ENCODE peak calls at places on chromosomes 3 and 15, in seven cellular contexts. One of them, this sample, is unnamed.

GRCh38 chr3:94303897-94304296 is 241.0 kb downstream of the NSUN3 start:
- DNase-seq in left ventricle myocardium inferior: peak; percentile 20
- DNase-seq in stimulated activated naive CD8-positive, alpha-beta T cell treated with anti-CD3 and anti-CD28 coated beads, Interleukin-15, amount 100 ng/mL, for 72 hours: no peak
- DNase-seq in stimulated activated CD8-positive, alpha-beta memory T cell treated with anti-CD3 and anti-CD28 coated beads, Interleukin-15, amount 100 ng/mL, for 24 hours: no peak
- DNase-seq in pancreas: no peak
- DNase-seq in NCI-H1105 treated with DMSO at 0.1 percent for 48 hours: no peak
- DNase-seq in trophoblast cell: no peak
- DNase-seq in this sample: no peak

GRCh38 chr15:39830166-39830565 is 47.5 kb upstream of the FSIP1 start:
- DNase-seq in stimulated activated naive CD8-positive, alpha-beta T cell treated with anti-CD3 and anti-CD28 coated beads, Interleukin-15, amount 100 ng/mL, for 72 hours: no peak
- DNase-seq in stimulated activated CD8-positive, alpha-beta memory T cell treated with anti-CD3 and anti-CD28 coated beads, Interleukin-15, amount 100 ng/mL, for 24 hours: no peak
- DNase-seq in NCI-H1105 treated with DMSO at 0.1 percent for 48 hours: no peak
- DNase-seq in pancreas: no peak
- DNase-seq in left ventricle myocardium inferior: no peak
- DNase-seq in trophoblast cell: no peak
- DNase-seq in this sample: no peak

GRCh38 chr3:181913254-181913653 is 201.5 kb downstream of the SOX2 start:
- DNase-seq in stimulated activated naive CD8-positive, alpha-beta T cell treated with anti-CD3 and anti-CD28 coated beads, Interleukin-15, amount 100 ng/mL, for 72 hours: no peak
- DNase-seq in NCI-H1105 treated with DMSO at 0.1 percent for 48 hours: peak; percentile 39
- DNase-seq in pancreas: no peak
- DNase-seq in trophoblast cell: no peak
- DNase-seq in left ventricle myocardium inferior: no peak
- DNase-seq in stimulated activated CD8-positive, alpha-beta memory T cell treated with anti-CD3 and anti-CD28 coated beads, Interleukin-15, amount 100 ng/mL, for 24 hours: no peak
- DNase-seq in this sample: no peak

GRCh38 chr3:172125963-172126403 is 86.6 kb downstream of the FNDC3B start:
- DNase-seq in left ventricle myocardium inferior: peak; percentile 68
- DNase-seq in NCI-H1105 treated with DMSO at 0.1 percent for 48 hours: no peak
- DNase-seq in pancreas: no peak
- DNase-seq in trophoblast cell: peak; percentile 65
- DNase-seq in stimulated activated naive CD8-positive, alpha-beta T cell treated with anti-CD3 and anti-CD28 coated beads, Interleukin-15, amount 100 ng/mL, for 72 hours: no peak
- DNase-seq in stimulated activated CD8-positive, alpha-beta memory T cell treated with anti-CD3 and anti-CD28 coated beads, Interleukin-15, amount 100 ng/mL, for 24 hours: no peak
- DNase-seq in this sample: no peak

GRCh38 chr3:193305356-193305755 is 64.3 kb downstream of the PLAAT1 start:
- DNase-seq in NCI-H1105 treated with DMSO at 0.1 percent for 48 hours: no peak
- DNase-seq in trophoblast cell: peak; percentile 65
- DNase-seq in stimulated activated CD8-positive, alpha-beta memory T cell treated with anti-CD3 and anti-CD28 coated beads, Interleukin-15, amount 100 ng/mL, for 24 hours: no peak
- DNase-seq in stimulated activated naive CD8-positive, alpha-beta T cell treated with anti-CD3 and anti-CD28 coated beads, Interleukin-15, amount 100 ng/mL, for 72 hours: no peak
- DNase-seq in left ventricle myocardium inferior: no peak
- DNase-seq in pancreas: no peak
- DNase-seq in this sample: no peak

GRCh38 chr3:8658326-8659212 is 14.0 kb upstream of the SSUH2 start:
- DNase-seq in trophoblast cell: no peak
- DNase-seq in NCI-H1105 treated with DMSO at 0.1 percent for 48 hours: peak; percentile 68
- DNase-seq in stimulated activated naive CD8-positive, alpha-beta T cell treated with anti-CD3 and anti-CD28 coated beads, Interleukin-15, amount 100 ng/mL, for 72 hours: no peak
- DNase-seq in pancreas: peak; percentile 79
- DNase-seq in left ventricle myocardium inferior: peak; percentile 85
- DNase-seq in stimulated activated CD8-positive, alpha-beta memory T cell treated with anti-CD3 and anti-CD28 coated beads, Interleukin-15, amount 100 ng/mL, for 24 hours: no peak
- DNase-seq in this sample: no peak

GRCh38 chr3:13002398-13003124 is 70.7 kb downstream of the IQSEC1 start:
- DNase-seq in NCI-H1105 treated with DMSO at 0.1 percent for 48 hours: no peak
- DNase-seq in trophoblast cell: no peak
- DNase-seq in pancreas: no peak
- DNase-seq in stimulated activated CD8-positive, alpha-beta memory T cell treated with anti-CD3 and anti-CD28 coated beads, Interleukin-15, amount 100 ng/mL, for 24 hours: no peak
- DNase-seq in left ventricle myocardium inferior: no peak
- DNase-seq in stimulated activated naive CD8-positive, alpha-beta T cell treated with anti-CD3 and anti-CD28 coated beads, Interleukin-15, amount 100 ng/mL, for 72 hours: no peak
- DNase-seq in this sample: no peak

GRCh38 chr3:49476563-49476962 is 6.5 kb downstream of the DAG1 start:
- DNase-seq in NCI-H1105 treated with DMSO at 0.1 percent for 48 hours: no peak
- DNase-seq in pancreas: no peak
- DNase-seq in trophoblast cell: no peak
- DNase-seq in stimulated activated naive CD8-positive, alpha-beta T cell treated with anti-CD3 and anti-CD28 coated beads, Interleukin-15, amount 100 ng/mL, for 72 hours: peak; percentile 33
- DNase-seq in stimulated activated CD8-positive, alpha-beta memory T cell treated with anti-CD3 and anti-CD28 coated beads, Interleukin-15, amount 100 ng/mL, for 24 hours: no peak
- DNase-seq in left ventricle myocardium inferior: no peak
- DNase-seq in this sample: no peak

GRCh38 chr15:80462836-80463512 is 58.8 kb downstream of the ARNT2 start:
- DNase-seq in NCI-H1105 treated with DMSO at 0.1 percent for 48 hours: no peak
- DNase-seq in pancreas: no peak
- DNase-seq in stimulated activated naive CD8-positive, alpha-beta T cell treated with anti-CD3 and anti-CD28 coated beads, Interleukin-15, amount 100 ng/mL, for 72 hours: no peak
- DNase-seq in left ventricle myocardium inferior: no peak
- DNase-seq in stimulated activated CD8-positive, alpha-beta memory T cell treated with anti-CD3 and anti-CD28 coated beads, Interleukin-15, amount 100 ng/mL, for 24 hours: no peak
- DNase-seq in trophoblast cell: peak; percentile 88
- DNase-seq in this sample: no peak

GRCh38 chr15:94040523-94041248 is 190.7 kb upstream of the MCTP2 start:
- DNase-seq in pancreas: no peak
- DNase-seq in trophoblast cell: no peak
- DNase-seq in stimulated activated naive CD8-positive, alpha-beta T cell treated with anti-CD3 and anti-CD28 coated beads, Interleukin-15, amount 100 ng/mL, for 72 hours: no peak
- DNase-seq in stimulated activated CD8-positive, alpha-beta memory T cell treated with anti-CD3 and anti-CD28 coated beads, Interleukin-15, amount 100 ng/mL, for 24 hours: no peak
- DNase-seq in left ventricle myocardium inferior: no peak
- DNase-seq in NCI-H1105 treated with DMSO at 0.1 percent for 48 hours: no peak
- DNase-seq in this sample: no peak

GRCh38 chr3:52063026-52063723 is 6.8 kb upstream of the DUSP7 start:
- DNase-seq in trophoblast cell: no peak
- DNase-seq in stimulated activated CD8-positive, alpha-beta memory T cell treated with anti-CD3 and anti-CD28 coated beads, Interleukin-15, amount 100 ng/mL, for 24 hours: no peak
- DNase-seq in stimulated activated naive CD8-positive, alpha-beta T cell treated with anti-CD3 and anti-CD28 coated beads, Interleukin-15, amount 100 ng/mL, for 72 hours: no peak
- DNase-seq in pancreas: no peak
- DNase-seq in left ventricle myocardium inferior: no peak
- DNase-seq in NCI-H1105 treated with DMSO at 0.1 percent for 48 hours: no peak
- DNase-seq in this sample: no peak

GRCh38 chr3:42061042-42061710 is 30.0 kb upstream of the TRAK1 start:
- DNase-seq in stimulated activated CD8-positive, alpha-beta memory T cell treated with anti-CD3 and anti-CD28 coated beads, Interleukin-15, amount 100 ng/mL, for 24 hours: no peak
- DNase-seq in stimulated activated naive CD8-positive, alpha-beta T cell treated with anti-CD3 and anti-CD28 coated beads, Interleukin-15, amount 100 ng/mL, for 72 hours: no peak
- DNase-seq in pancreas: no peak
- DNase-seq in trophoblast cell: no peak
- DNase-seq in NCI-H1105 treated with DMSO at 0.1 percent for 48 hours: no peak
- DNase-seq in left ventricle myocardium inferior: peak; percentile 49
- DNase-seq in this sample: no peak

GRCh38 chr3:123349566-123350450 is 99.1 kb downstream of the ADCY5 start:
- DNase-seq in stimulated activated naive CD8-positive, alpha-beta T cell treated with anti-CD3 and anti-CD28 coated beads, Interleukin-15, amount 100 ng/mL, for 72 hours: no peak
- DNase-seq in stimulated activated CD8-positive, alpha-beta memory T cell treated with anti-CD3 and anti-CD28 coated beads, Interleukin-15, amount 100 ng/mL, for 24 hours: no peak
- DNase-seq in trophoblast cell: no peak
- DNase-seq in left ventricle myocardium inferior: no peak
- DNase-seq in pancreas: no peak
- DNase-seq in NCI-H1105 treated with DMSO at 0.1 percent for 48 hours: no peak
- DNase-seq in this sample: no peak

GRCh38 chr3:10322355-10322715 is 1.4 kb upstream of the SEC13 start:
- DNase-seq in stimulated activated CD8-positive, alpha-beta memory T cell treated with anti-CD3 and anti-CD28 coated beads, Interleukin-15, amount 100 ng/mL, for 24 hours: no peak
- DNase-seq in left ventricle myocardium inferior: no peak
- DNase-seq in stimulated activated naive CD8-positive, alpha-beta T cell treated with anti-CD3 and anti-CD28 coated beads, Interleukin-15, amount 100 ng/mL, for 72 hours: no peak
- DNase-seq in pancreas: no peak
- DNase-seq in NCI-H1105 treated with DMSO at 0.1 percent for 48 hours: peak; percentile 0
- DNase-seq in trophoblast cell: peak; percentile 5
- DNase-seq in this sample: no peak

GRCh38 chr3:172347895-172348680 is 100.2 kb downstream of the GHSR start:
- DNase-seq in trophoblast cell: no peak
- DNase-seq in left ventricle myocardium inferior: no peak
- DNase-seq in NCI-H1105 treated with DMSO at 0.1 percent for 48 hours: peak; percentile 42
- DNase-seq in stimulated activated CD8-positive, alpha-beta memory T cell treated with anti-CD3 and anti-CD28 coated beads, Interleukin-15, amount 100 ng/mL, for 24 hours: no peak
- DNase-seq in stimulated activated naive CD8-positive, alpha-beta T cell treated with anti-CD3 and anti-CD28 coated beads, Interleukin-15, amount 100 ng/mL, for 72 hours: no peak
- DNase-seq in pancreas: no peak
- DNase-seq in this sample: no peak

GRCh38 chr15:100785181-100786138 is 94.2 kb upstream of the ALDH1A3 start:
- DNase-seq in left ventricle myocardium inferior: no peak
- DNase-seq in stimulated activated naive CD8-positive, alpha-beta T cell treated with anti-CD3 and anti-CD28 coated beads, Interleukin-15, amount 100 ng/mL, for 72 hours: no peak
- DNase-seq in trophoblast cell: no peak
- DNase-seq in NCI-H1105 treated with DMSO at 0.1 percent for 48 hours: no peak
- DNase-seq in pancreas: no peak
- DNase-seq in stimulated activated CD8-positive, alpha-beta memory T cell treated with anti-CD3 and anti-CD28 coated beads, Interleukin-15, amount 100 ng/mL, for 24 hours: no peak
- DNase-seq in this sample: no peak

GRCh38 chr15:57205999-57206398 is 170.3 kb upstream of the CGNL1 start:
- DNase-seq in stimulated activated naive CD8-positive, alpha-beta T cell treated with anti-CD3 and anti-CD28 coated beads, Interleukin-15, amount 100 ng/mL, for 72 hours: no peak
- DNase-seq in trophoblast cell: no peak
- DNase-seq in left ventricle myocardium inferior: no peak
- DNase-seq in pancreas: no peak
- DNase-seq in stimulated activated CD8-positive, alpha-beta memory T cell treated with anti-CD3 and anti-CD28 coated beads, Interleukin-15, amount 100 ng/mL, for 24 hours: no peak
- DNase-seq in NCI-H1105 treated with DMSO at 0.1 percent for 48 hours: peak; percentile 46
- DNase-seq in this sample: no peak

GRCh38 chr3:140505256-140505655 is 172.6 kb upstream of the TRIM42 start:
- DNase-seq in pancreas: no peak
- DNase-seq in stimulated activated CD8-positive, alpha-beta memory T cell treated with anti-CD3 and anti-CD28 coated beads, Interleukin-15, amount 100 ng/mL, for 24 hours: no peak
- DNase-seq in left ventricle myocardium inferior: no peak
- DNase-seq in trophoblast cell: no peak
- DNase-seq in stimulated activated naive CD8-positive, alpha-beta T cell treated with anti-CD3 and anti-CD28 coated beads, Interleukin-15, amount 100 ng/mL, for 72 hours: no peak
- DNase-seq in NCI-H1105 treated with DMSO at 0.1 percent for 48 hours: no peak
- DNase-seq in this sample: no peak

GRCh38 chr15:38696790-38697495 is 132.3 kb upstream of the RASGRP1 start:
- DNase-seq in stimulated activated CD8-positive, alpha-beta memory T cell treated with anti-CD3 and anti-CD28 coated beads, Interleukin-15, amount 100 ng/mL, for 24 hours: no peak
- DNase-seq in trophoblast cell: no peak
- DNase-seq in NCI-H1105 treated with DMSO at 0.1 percent for 48 hours: no peak
- DNase-seq in stimulated activated naive CD8-positive, alpha-beta T cell treated with anti-CD3 and anti-CD28 coated beads, Interleukin-15, amount 100 ng/mL, for 72 hours: no peak
- DNase-seq in left ventricle myocardium inferior: no peak
- DNase-seq in pancreas: no peak
- DNase-seq in this sample: no peak

GRCh38 chr3:113758389-113759029 is 11.7 kb downstream of the ATP6V1A start:
- DNase-seq in stimulated activated CD8-positive, alpha-beta memory T cell treated with anti-CD3 and anti-CD28 coated beads, Interleukin-15, amount 100 ng/mL, for 24 hours: no peak
- DNase-seq in left ventricle myocardium inferior: no peak
- DNase-seq in pancreas: no peak
- DNase-seq in stimulated activated naive CD8-positive, alpha-beta T cell treated with anti-CD3 and anti-CD28 coated beads, Interleukin-15, amount 100 ng/mL, for 72 hours: no peak
- DNase-seq in NCI-H1105 treated with DMSO at 0.1 percent for 48 hours: no peak
- DNase-seq in trophoblast cell: no peak
- DNase-seq in this sample: no peak

GRCh38 chr15:80242132-80242769 is 9.8 kb downstream of the CTXND1 start:
- DNase-seq in left ventricle myocardium inferior: no peak
- DNase-seq in NCI-H1105 treated with DMSO at 0.1 percent for 48 hours: no peak
- DNase-seq in stimulated activated naive CD8-positive, alpha-beta T cell treated with anti-CD3 and anti-CD28 coated beads, Interleukin-15, amount 100 ng/mL, for 72 hours: no peak
- DNase-seq in trophoblast cell: peak; percentile 37
- DNase-seq in stimulated activated CD8-positive, alpha-beta memory T cell treated with anti-CD3 and anti-CD28 coated beads, Interleukin-15, amount 100 ng/mL, for 24 hours: no peak
- DNase-seq in pancreas: no peak
- DNase-seq in this sample: no peak

GRCh38 chr3:142523921-142524566 is 54.5 kb downstream of the ATR start:
- DNase-seq in trophoblast cell: no peak
- DNase-seq in pancreas: no peak
- DNase-seq in stimulated activated naive CD8-positive, alpha-beta T cell treated with anti-CD3 and anti-CD28 coated beads, Interleukin-15, amount 100 ng/mL, for 72 hours: no peak
- DNase-seq in stimulated activated CD8-positive, alpha-beta memory T cell treated with anti-CD3 and anti-CD28 coated beads, Interleukin-15, amount 100 ng/mL, for 24 hours: no peak
- DNase-seq in NCI-H1105 treated with DMSO at 0.1 percent for 48 hours: peak; percentile 11
- DNase-seq in left ventricle myocardium inferior: no peak
- DNase-seq in this sample: no peak

GRCh38 chr3:136152176-136152843 is 43.8 kb downstream of the MSL2 start:
- DNase-seq in stimulated activated CD8-positive, alpha-beta memory T cell treated with anti-CD3 and anti-CD28 coated beads, Interleukin-15, amount 100 ng/mL, for 24 hours: no peak
- DNase-seq in left ventricle myocardium inferior: no peak
- DNase-seq in trophoblast cell: no peak
- DNase-seq in pancreas: no peak
- DNase-seq in NCI-H1105 treated with DMSO at 0.1 percent for 48 hours: no peak
- DNase-seq in stimulated activated naive CD8-positive, alpha-beta T cell treated with anti-CD3 and anti-CD28 coated beads, Interleukin-15, amount 100 ng/mL, for 72 hours: no peak
- DNase-seq in this sample: no peak

GRCh38 chr3:140910860-140911259 is 30.8 kb upstream of the SLC25A36 start:
- DNase-seq in trophoblast cell: peak; percentile 47
- DNase-seq in stimulated activated CD8-positive, alpha-beta memory T cell treated with anti-CD3 and anti-CD28 coated beads, Interleukin-15, amount 100 ng/mL, for 24 hours: no peak
- DNase-seq in NCI-H1105 treated with DMSO at 0.1 percent for 48 hours: no peak
- DNase-seq in pancreas: no peak
- DNase-seq in stimulated activated naive CD8-positive, alpha-beta T cell treated with anti-CD3 and anti-CD28 coated beads, Interleukin-15, amount 100 ng/mL, for 72 hours: no peak
- DNase-seq in left ventricle myocardium inferior: no peak
- DNase-seq in this sample: no peak

GRCh38 chr15:51621917-51622268 is 678 bp downstream of the DMXL2 start:
- DNase-seq in trophoblast cell: peak; percentile 58
- DNase-seq in left ventricle myocardium inferior: peak; percentile 32
- DNase-seq in NCI-H1105 treated with DMSO at 0.1 percent for 48 hours: peak; percentile 14
- DNase-seq in stimulated activated CD8-positive, alpha-beta memory T cell treated with anti-CD3 and anti-CD28 coated beads, Interleukin-15, amount 100 ng/mL, for 24 hours: no peak
- DNase-seq in pancreas: peak; percentile 71
- DNase-seq in stimulated activated naive CD8-positive, alpha-beta T cell treated with anti-CD3 and anti-CD28 coated beads, Interleukin-15, amount 100 ng/mL, for 72 hours: no peak
- DNase-seq in this sample: peak; percentile 10

GRCh38 chr15:69784808-69785550 is 312.7 kb downstream of the TLE3 start:
- DNase-seq in NCI-H1105 treated with DMSO at 0.1 percent for 48 hours: no peak
- DNase-seq in left ventricle myocardium inferior: no peak
- DNase-seq in stimulated activated CD8-positive, alpha-beta memory T cell treated with anti-CD3 and anti-CD28 coated beads, Interleukin-15, amount 100 ng/mL, for 24 hours: no peak
- DNase-seq in trophoblast cell: no peak
- DNase-seq in stimulated activated naive CD8-positive, alpha-beta T cell treated with anti-CD3 and anti-CD28 coated beads, Interleukin-15, amount 100 ng/mL, for 72 hours: no peak
- DNase-seq in pancreas: no peak
- DNase-seq in this sample: no peak

GRCh38 chr15:78004222-78004727 is 73.2 kb downstream of the TBC1D2B start:
- DNase-seq in stimulated activated CD8-positive, alpha-beta memory T cell treated with anti-CD3 and anti-CD28 coated beads, Interleukin-15, amount 100 ng/mL, for 24 hours: no peak
- DNase-seq in pancreas: peak; percentile 53
- DNase-seq in left ventricle myocardium inferior: no peak
- DNase-seq in trophoblast cell: no peak
- DNase-seq in stimulated activated naive CD8-positive, alpha-beta T cell treated with anti-CD3 and anti-CD28 coated beads, Interleukin-15, amount 100 ng/mL, for 72 hours: no peak
- DNase-seq in NCI-H1105 treated with DMSO at 0.1 percent for 48 hours: no peak
- DNase-seq in this sample: no peak

GRCh38 chr3:67292356-67293225 is 294.5 kb downstream of the KBTBD8 start:
- DNase-seq in left ventricle myocardium inferior: no peak
- DNase-seq in pancreas: no peak
- DNase-seq in trophoblast cell: no peak
- DNase-seq in stimulated activated CD8-positive, alpha-beta memory T cell treated with anti-CD3 and anti-CD28 coated beads, Interleukin-15, amount 100 ng/mL, for 24 hours: no peak
- DNase-seq in stimulated activated naive CD8-positive, alpha-beta T cell treated with anti-CD3 and anti-CD28 coated beads, Interleukin-15, amount 100 ng/mL, for 72 hours: no peak
- DNase-seq in NCI-H1105 treated with DMSO at 0.1 percent for 48 hours: no peak
- DNase-seq in this sample: no peak

GRCh38 chr3:111979689-111980025 is 831 bp downstream of the ABHD10 start:
- DNase-seq in stimulated activated naive CD8-positive, alpha-beta T cell treated with anti-CD3 and anti-CD28 coated beads, Interleukin-15, amount 100 ng/mL, for 72 hours: no peak
- DNase-seq in stimulated activated CD8-positive, alpha-beta memory T cell treated with anti-CD3 and anti-CD28 coated beads, Interleukin-15, amount 100 ng/mL, for 24 hours: no peak
- DNase-seq in pancreas: no peak
- DNase-seq in left ventricle myocardium inferior: no peak
- DNase-seq in NCI-H1105 treated with DMSO at 0.1 percent for 48 hours: peak; percentile 42
- DNase-seq in trophoblast cell: no peak
- DNase-seq in this sample: no peak

GRCh38 chr15:80496101-80496500 is 91.9 kb downstream of the ARNT2 start:
- DNase-seq in trophoblast cell: no peak
- DNase-seq in stimulated activated CD8-positive, alpha-beta memory T cell treated with anti-CD3 and anti-CD28 coated beads, Interleukin-15, amount 100 ng/mL, for 24 hours: no peak
- DNase-seq in NCI-H1105 treated with DMSO at 0.1 percent for 48 hours: no peak
- DNase-seq in pancreas: no peak
- DNase-seq in left ventricle myocardium inferior: no peak
- DNase-seq in stimulated activated naive CD8-positive, alpha-beta T cell treated with anti-CD3 and anti-CD28 coated beads, Interleukin-15, amount 100 ng/mL, for 72 hours: no peak
- DNase-seq in this sample: no peak

GRCh38 chr15:45402955-45403892 is 24.9 kb upstream of the GATM start:
- DNase-seq in left ventricle myocardium inferior: peak; percentile 25
- DNase-seq in stimulated activated CD8-positive, alpha-beta memory T cell treated with anti-CD3 and anti-CD28 coated beads, Interleukin-15, amount 100 ng/mL, for 24 hours: peak; percentile 2
- DNase-seq in pancreas: peak; percentile 89
- DNase-seq in trophoblast cell: peak; percentile 71
- DNase-seq in NCI-H1105 treated with DMSO at 0.1 percent for 48 hours: no peak
- DNase-seq in stimulated activated naive CD8-positive, alpha-beta T cell treated with anti-CD3 and anti-CD28 coated beads, Interleukin-15, amount 100 ng/mL, for 72 hours: no peak
- DNase-seq in this sample: peak; percentile 27

This sample was measured in activated gamma-delta T cell.